ENCODE peak calls at places on chromosome 16, in seven cellular contexts. One of them, this sample, is unnamed.

GRCh38 chr16:67201411-67202345 is 2.7 kb downstream of the ELMO3 start:
- DNase-seq in AG09319: no peak
- DNase-seq in mesothelial cell of epicardium: no peak
- DNase-seq in left lung: peak
- DNase-seq in AG04450: no peak
- DNase-seq in H9: no peak
- DNase-seq in thoracic aorta: no peak
- DNase-seq in this sample: no peak

GRCh38 chr16:89344846-89345577 is 127.5 kb downstream of the ZNF778 start:
- DNase-seq in AG09319: no peak
- DNase-seq in H9: no peak
- DNase-seq in mesothelial cell of epicardium: no peak
- DNase-seq in AG04450: no peak
- DNase-seq in left lung: no peak
- DNase-seq in thoracic aorta: no peak
- DNase-seq in this sample: no peak

GRCh38 chr16:77938913-77939312 is 83.4 kb upstream of the CLEC3A start:
- DNase-seq in H9: no peak
- DNase-seq in left lung: no peak
- DNase-seq in AG04450: no peak
- DNase-seq in thoracic aorta: no peak
- DNase-seq in AG09319: no peak
- DNase-seq in mesothelial cell of epicardium: no peak
- DNase-seq in this sample: no peak

GRCh38 chr16:6016530-6017184 is 919.1 kb upstream of the EEF2KMT start:
- DNase-seq in H9: peak
- DNase-seq in left lung: no peak
- DNase-seq in AG09319: no peak
- DNase-seq in AG04450: no peak
- DNase-seq in mesothelial cell of epicardium: no peak
- DNase-seq in thoracic aorta: no peak
- DNase-seq in this sample: no peak

GRCh38 chr16:71343078-71343477 is 15.4 kb upstream of the CALB2 start:
- DNase-seq in H9: no peak
- DNase-seq in AG04450: no peak
- DNase-seq in thoracic aorta: no peak
- DNase-seq in mesothelial cell of epicardium: no peak
- DNase-seq in left lung: no peak
- DNase-seq in AG09319: no peak
- DNase-seq in this sample: no peak

GRCh38 chr16:87496101-87496801 is 3.4 kb upstream of the ZCCHC14 start:
- DNase-seq in AG09319: no peak
- DNase-seq in left lung: no peak
- DNase-seq in thoracic aorta: no peak
- DNase-seq in AG04450: no peak
- DNase-seq in mesothelial cell of epicardium: no peak
- DNase-seq in H9: no peak
- DNase-seq in this sample: no peak

GRCh38 chr16:48384305-48384981 is 770 bp downstream of the SIAH1 start:
- DNase-seq in mesothelial cell of epicardium: peak
- DNase-seq in H9: peak
- DNase-seq in AG04450: no peak
- DNase-seq in thoracic aorta: no peak
- DNase-seq in left lung: peak
- DNase-seq in AG09319: no peak
- DNase-seq in this sample: peak

GRCh38 chr16:74275031-74275636 is 21.5 kb upstream of the PSMD7 start:
- DNase-seq in thoracic aorta: no peak
- DNase-seq in left lung: no peak
- DNase-seq in AG09319: no peak
- DNase-seq in AG04450: no peak
- DNase-seq in H9: no peak
- DNase-seq in mesothelial cell of epicardium: no peak
- DNase-seq in this sample: no peak

GRCh38 chr16:4316732-4317461 is 1.0 kb downstream of the GLIS2 start:
- DNase-seq in thoracic aorta: no peak
- DNase-seq in mesothelial cell of epicardium: no peak
- DNase-seq in AG09319: no peak
- DNase-seq in H9: no peak
- DNase-seq in AG04450: no peak
- DNase-seq in left lung: peak
- DNase-seq in this sample: no peak

GRCh38 chr16:85123891-85124635 is 11.8 kb upstream of the CIBAR2 start:
- DNase-seq in AG04450: peak
- DNase-seq in thoracic aorta: peak
- DNase-seq in AG09319: peak
- DNase-seq in mesothelial cell of epicardium: no peak
- DNase-seq in H9: peak
- DNase-seq in left lung: peak
- DNase-seq in this sample: no peak

GRCh38 chr16:88951501-88951900 is 25.5 kb downstream of the CBFA2T3 start:
- DNase-seq in mesothelial cell of epicardium: no peak
- DNase-seq in thoracic aorta: no peak
- DNase-seq in AG09319: no peak
- DNase-seq in left lung: no peak
- DNase-seq in H9: no peak
- DNase-seq in AG04450: no peak
- DNase-seq in this sample: no peak

GRCh38 chr16:70257391-70257790 is 5.7 kb upstream of the EXOSC6 start:
- DNase-seq in AG09319: no peak
- DNase-seq in thoracic aorta: no peak
- DNase-seq in mesothelial cell of epicardium: no peak
- DNase-seq in H9: peak
- DNase-seq in left lung: no peak
- DNase-seq in AG04450: no peak
- DNase-seq in this sample: no peak

GRCh38 chr16:69942099-69942491 is 9.0 kb upstream of the CLEC18A start:
- DNase-seq in H9: no peak
- DNase-seq in AG04450: no peak
- DNase-seq in AG09319: no peak
- DNase-seq in mesothelial cell of epicardium: no peak
- DNase-seq in thoracic aorta: no peak
- DNase-seq in left lung: no peak
- DNase-seq in this sample: no peak

GRCh38 chr16:57981636-57982035 is 10.7 kb upstream of the CNGB1 start:
- DNase-seq in thoracic aorta: no peak
- DNase-seq in AG04450: no peak
- DNase-seq in mesothelial cell of epicardium: no peak
- DNase-seq in AG09319: no peak
- DNase-seq in left lung: no peak
- DNase-seq in H9: no peak
- DNase-seq in this sample: no peak

GRCh38 chr16:56626685-56627084 is 1.1 kb downstream of the MT1E start:
- DNase-seq in AG04450: no peak
- DNase-seq in AG09319: no peak
- DNase-seq in left lung: no peak
- DNase-seq in H9: no peak
- DNase-seq in thoracic aorta: no peak
- DNase-seq in mesothelial cell of epicardium: no peak
- DNase-seq in this sample: no peak

GRCh38 chr16:72554935-72555334 is 383.0 kb upstream of the PMFBP1 start:
- DNase-seq in AG09319: no peak
- DNase-seq in thoracic aorta: no peak
- DNase-seq in mesothelial cell of epicardium: no peak
- DNase-seq in H9: no peak
- DNase-seq in left lung: no peak
- DNase-seq in AG04450: no peak
- DNase-seq in this sample: no peak

GRCh38 chr16:57372372-57373116 is at the start of gene CX3CL1:
- DNase-seq in mesothelial cell of epicardium: peak
- DNase-seq in AG04450: no peak
- DNase-seq in AG09319: no peak
- DNase-seq in left lung: peak
- DNase-seq in thoracic aorta: no peak
- DNase-seq in H9: peak
- DNase-seq in this sample: no peak

GRCh38 chr16:73433493-73434307 is 385.8 kb upstream of the ZFHX3 start:
- DNase-seq in AG04450: no peak
- DNase-seq in AG09319: no peak
- DNase-seq in mesothelial cell of epicardium: no peak
- DNase-seq in thoracic aorta: no peak
- DNase-seq in H9: no peak
- DNase-seq in left lung: no peak
- DNase-seq in this sample: no peak

GRCh38 chr16:85553436-85554113 is 59.5 kb upstream of the GSE1 start:
- DNase-seq in AG04450: no peak
- DNase-seq in H9: peak
- DNase-seq in mesothelial cell of epicardium: peak
- DNase-seq in thoracic aorta: no peak
- DNase-seq in left lung: peak
- DNase-seq in AG09319: no peak
- DNase-seq in this sample: no peak

GRCh38 chr16:3951861-3952332 is 71.4 kb upstream of the CREBBP start:
- DNase-seq in mesothelial cell of epicardium: no peak
- DNase-seq in AG09319: peak
- DNase-seq in AG04450: no peak
- DNase-seq in H9: no peak
- DNase-seq in left lung: no peak
- DNase-seq in thoracic aorta: no peak
- DNase-seq in this sample: no peak

GRCh38 chr16:50293041-50293783 is 26.9 kb downstream of the ADCY7 start:
- DNase-seq in mesothelial cell of epicardium: no peak
- DNase-seq in thoracic aorta: no peak
- DNase-seq in AG09319: no peak
- DNase-seq in H9: no peak
- DNase-seq in AG04450: no peak
- DNase-seq in left lung: peak
- DNase-seq in this sample: no peak

GRCh38 chr16:56741399-56741798 is 11.5 kb downstream of the NUP93 start:
- DNase-seq in left lung: no peak
- DNase-seq in H9: no peak
- DNase-seq in AG04450: no peak
- DNase-seq in mesothelial cell of epicardium: no peak
- DNase-seq in AG09319: no peak
- DNase-seq in thoracic aorta: no peak
- DNase-seq in this sample: no peak

GRCh38 chr16:82738699-82739098 is 111.9 kb downstream of the CDH13 start:
- DNase-seq in thoracic aorta: no peak
- DNase-seq in mesothelial cell of epicardium: no peak
- DNase-seq in left lung: no peak
- DNase-seq in H9: no peak
- DNase-seq in AG04450: no peak
- DNase-seq in AG09319: no peak
- DNase-seq in this sample: no peak
- TF ChIP-seq CTCF in thoracic aorta: peak
- TF ChIP-seq CTCF in mesothelial cell of epicardium: no peak
- TF ChIP-seq CTCF in left lung: no peak
- TF ChIP-seq CTCF in H9: peak
- TF ChIP-seq CTCF in AG04450: peak
- TF ChIP-seq CTCF in AG09319: peak
- TF ChIP-seq CTCF in this sample: no peak

DNA sequence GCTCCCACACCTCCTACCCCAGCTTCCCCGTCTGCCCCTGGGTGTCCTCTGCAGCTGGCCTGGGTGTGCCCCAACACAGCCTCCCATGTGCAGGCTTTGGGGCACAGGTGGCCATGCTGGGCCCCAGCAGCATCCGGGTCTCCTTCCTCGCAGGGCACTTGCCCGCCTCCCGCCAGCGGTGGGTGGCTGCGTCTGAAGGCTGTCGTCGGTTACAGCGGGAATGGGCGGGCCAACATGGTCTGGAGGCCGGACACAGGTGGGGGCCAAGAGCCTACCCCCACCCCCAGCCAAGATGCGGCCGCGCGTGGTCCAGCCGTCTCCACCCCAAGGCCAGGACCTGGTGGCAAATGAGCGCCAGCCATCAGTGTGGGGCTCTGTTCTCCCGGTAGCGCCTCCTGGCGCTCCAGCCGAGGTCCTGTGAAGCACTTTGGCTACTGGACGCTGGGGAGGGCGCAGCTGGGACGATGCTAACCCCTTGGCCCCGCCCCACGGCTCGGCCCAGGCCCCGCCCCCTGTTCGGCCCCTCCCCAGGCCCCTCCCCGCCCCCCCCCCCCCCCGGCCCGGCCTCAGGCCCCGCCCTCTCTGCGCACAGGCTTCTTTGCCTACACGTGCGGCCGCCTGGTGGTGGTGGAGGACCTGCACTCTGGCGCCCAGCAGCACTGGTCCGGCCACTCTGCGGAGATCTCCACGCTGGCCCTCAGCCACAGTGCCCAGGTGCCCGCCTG is 7.3 kb upstream of the RHOT2 start:
- DNase-seq in AG04450: peak
- DNase-seq in AG09319: peak
- DNase-seq in H9: peak
- DNase-seq in mesothelial cell of epicardium: peak
- DNase-seq in thoracic aorta: no peak
- DNase-seq in left lung: peak
- DNase-seq in this sample: peak
- TF ChIP-seq CTCF in AG04450: peak
- TF ChIP-seq CTCF in AG09319: peak
- TF ChIP-seq CTCF in H9: peak
- TF ChIP-seq CTCF in mesothelial cell of epicardium: peak
- TF ChIP-seq CTCF in thoracic aorta: peak
- TF ChIP-seq CTCF in left lung: peak
- TF ChIP-seq CTCF in this sample: peak

GRCh38 chr16:55021595-55022475 is 91.2 kb downstream of the IRX5 start:
- DNase-seq in H9: peak
- DNase-seq in AG04450: no peak
- DNase-seq in AG09319: no peak
- DNase-seq in left lung: no peak
- DNase-seq in thoracic aorta: no peak
- DNase-seq in mesothelial cell of epicardium: no peak
- DNase-seq in this sample: no peak
- TF ChIP-seq CTCF in H9: peak
- TF ChIP-seq CTCF in AG04450: no peak
- TF ChIP-seq CTCF in AG09319: no peak
- TF ChIP-seq CTCF in left lung: no peak
- TF ChIP-seq CTCF in thoracic aorta: no peak
- TF ChIP-seq CTCF in mesothelial cell of epicardium: no peak
- TF ChIP-seq CTCF in this sample: no peak

GRCh38 chr16:10751291-10751697 is 7.7 kb downstream of the NUBP1 start:
- DNase-seq in thoracic aorta: no peak
- DNase-seq in AG09319: no peak
- DNase-seq in mesothelial cell of epicardium: no peak
- DNase-seq in left lung: no peak
- DNase-seq in AG04450: no peak
- DNase-seq in H9: no peak
- DNase-seq in this sample: no peak
- TF ChIP-seq CTCF in thoracic aorta: no peak
- TF ChIP-seq CTCF in AG09319: no peak
- TF ChIP-seq CTCF in mesothelial cell of epicardium: no peak
- TF ChIP-seq CTCF in left lung: no peak
- TF ChIP-seq CTCF in AG04450: no peak
- TF ChIP-seq CTCF in H9: peak
- TF ChIP-seq CTCF in this sample: no peak

DNA sequence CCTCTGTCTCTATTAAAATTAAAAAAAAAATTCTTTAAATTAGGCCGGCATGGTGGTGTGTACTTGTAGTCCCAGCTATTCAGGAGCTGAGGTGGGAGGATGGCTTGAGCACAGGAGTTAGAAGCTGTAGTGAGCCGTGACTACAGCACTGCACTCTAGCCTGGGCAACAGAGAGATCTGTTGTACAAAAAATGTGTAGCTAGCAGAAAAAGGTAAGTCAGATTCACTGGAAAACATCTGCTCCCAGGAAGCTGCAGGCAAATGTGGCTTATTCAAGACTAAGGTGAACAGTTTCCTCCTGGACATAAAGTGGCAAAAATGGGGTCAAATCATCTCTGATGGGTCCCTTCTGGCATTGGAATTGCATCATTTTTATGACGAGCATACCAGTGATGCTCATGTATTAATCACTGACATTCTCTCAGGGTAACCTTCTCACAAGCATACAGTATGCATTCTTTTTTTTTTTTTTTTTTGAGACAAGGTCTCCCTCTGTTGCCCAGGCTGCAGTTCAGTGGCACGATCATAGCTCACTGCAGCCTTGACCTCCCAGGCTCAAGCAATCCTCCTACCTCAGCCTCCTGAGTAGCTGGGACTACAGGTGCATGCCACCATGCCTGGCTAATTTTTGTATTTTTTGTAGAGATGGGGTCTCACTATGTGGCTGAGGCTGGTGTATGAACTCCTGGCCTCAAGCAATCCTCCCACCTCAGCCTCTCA is 48.7 kb downstream of the CPPED1 start:
- DNase-seq in left lung: no peak
- DNase-seq in AG09319: no peak
- DNase-seq in H9: no peak
- DNase-seq in AG04450: no peak
- DNase-seq in thoracic aorta: no peak
- DNase-seq in mesothelial cell of epicardium: no peak
- DNase-seq in this sample: no peak
- TF ChIP-seq CTCF in left lung: no peak
- TF ChIP-seq CTCF in AG09319: no peak
- TF ChIP-seq CTCF in H9: no peak
- TF ChIP-seq CTCF in AG04450: no peak
- TF ChIP-seq CTCF in thoracic aorta: no peak
- TF ChIP-seq CTCF in mesothelial cell of epicardium: no peak
- TF ChIP-seq CTCF in this sample: no peak

This sample was measured in CD14-positive monocyte.